ENCODE peak calls at places on chromosomes 7 and 10, in eight cellular contexts. E, H, W, Y, I, S, Q and U are unnamed samples.

GRCh38 chr10:114239117-114239993 is at the start of gene VWA2:
- DNase-seq in E (peak; percentile 25), H (peak; percentile 54), W (no peak), Y (no peak), I (no peak), S (no peak), Q (peak; percentile 40), U (no peak)

GRCh38 chr10:75350791-75351190 is 50.8 kb downstream of the ZNF503 start:
- DNase-seq in E (peak; percentile 89), H (no peak), W (peak; percentile 35), Y (peak; percentile 40), I (no peak), S (peak; percentile 44), Q (no peak), U (peak; percentile 90)

GRCh38 chr10:27392606-27393005 is 111.5 kb upstream of the RAB18 start:
- DNase-seq in E (no peak), H (no peak), W (no peak), Y (no peak), I (no peak), S (no peak), Q (no peak), U (no peak)

GRCh38 chr10:35706959-35707358 is 64.9 kb upstream of the FZD8 start:
- DNase-seq in E (no peak), H (no peak), W (no peak), Y (no peak), I (no peak), S (no peak), Q (no peak), U (no peak)

GRCh38 chr10:129035052-129035805 is 431.8 kb upstream of the MGMT start:
- DNase-seq in E (peak; percentile 82), H (no peak), W (no peak), Y (no peak), I (no peak), S (no peak), Q (no peak), U (peak; percentile 33)

GRCh38 chr10:132975976-132976682 is 33.8 kb upstream of the CFAP46 start:
- DNase-seq in E (no peak), H (no peak), W (no peak), Y (no peak), I (no peak), S (no peak), Q (no peak), U (no peak)

GRCh38 chr7:155962191-155962967 is 150.1 kb upstream of the SHH start:
- DNase-seq in E (peak; percentile 97), H (no peak), W (no peak), Y (peak; percentile 52), I (no peak), S (peak; percentile 34), Q (no peak), U (peak; percentile 99)

GRCh38 chr7:80135306-80136104 is 874 bp downstream of the GNAI1 start:
- DNase-seq in E (no peak), H (no peak), W (peak; percentile 41), Y (peak; percentile 46), I (peak; percentile 47), S (peak; percentile 23), Q (no peak), U (peak; percentile 26)

GRCh38 chr10:79069325-79070090 is 742 bp downstream of the ZMIZ1 start:
- DNase-seq in E (no peak), H (no peak), W (no peak), Y (peak; percentile 54), I (no peak), S (no peak), Q (no peak), U (peak; percentile 10)

GRCh38 chr7:22443370-22444180 is 56.4 kb downstream of the STEAP1B start:
- DNase-seq in E (peak; percentile 29), H (no peak), W (no peak), Y (peak; percentile 24), I (no peak), S (peak; percentile 56), Q (no peak), U (no peak)

GRCh38 chr10:99339077-99339476 is 9.9 kb downstream of the CNNM1 start:
- DNase-seq in E (peak; percentile 53), H (no peak), W (no peak), Y (peak; percentile 7), I (no peak), S (no peak), Q (no peak), U (peak; percentile 18)

GRCh38 chr10:129761981-129762956 is 201.8 kb downstream of the EBF3 start:
- DNase-seq in E (no peak), H (no peak), W (no peak), Y (no peak), I (no peak), S (no peak), Q (no peak), U (no peak)

GRCh38 chr10:84424731-84425165 is 96.4 kb downstream of the CCSER2 start:
- DNase-seq in E (peak; percentile 97), H (no peak), W (peak; percentile 95), Y (peak; percentile 97), I (peak; percentile 73), S (peak; percentile 96), Q (no peak), U (peak; percentile 89)